ENCODE peak calls at places on chromosomes 7 and 10, in ten cellular contexts. U is adrenal gland, R is brain microvascular endothelial cell, H is fibroblast of the aortic adventitia, S is fibroblast of lung, Z is coronary artery, X is stomach, I is ovary, O is adipocyte, Q is foreskin fibroblast. N is an unnamed sample.

GRCh38 chr10:11760151-11760550 is 18.0 kb downstream of the ECHDC3 start:
- DNase-seq in X (no peak), U (no peak), O (no peak), S (no peak), Q (no peak), H (no peak), Z (no peak), R (no peak), I (no peak), N (no peak)

GRCh38 chr7:29853072-29853471 is 46.8 kb downstream of the WIPF3 start:
- DNase-seq in X (no peak), O (no peak), Z (no peak), I (no peak), Q (no peak), R (no peak), S (no peak), H (no peak), U (no peak), N (no peak)

GRCh38 chr10:74871595-74872382 is 45.4 kb downstream of the KAT6B start:
- DNase-seq in O (no peak), I (no peak), X (no peak), Q (no peak), R (no peak), Z (no peak), U (no peak), H (no peak), S (no peak), N (no peak)

GRCh38 chr7:28065721-28066285 is 114.8 kb downstream of the JAZF1 start:
- DNase-seq in O (peak; percentile 43), I (peak; percentile 32), U (no peak), Q (peak; percentile 67), Z (no peak), H (no peak), X (no peak), R (no peak), S (no peak), N (no peak)

GRCh38 chr10:28570598-28570997 is 37.7 kb downstream of the WAC start:
- DNase-seq in H (no peak), X (no peak), O (no peak), Z (no peak), U (no peak), S (no peak), I (no peak), R (no peak), Q (no peak), N (no peak)

GRCh38 chr10:113921571-113922370 is 67.3 kb downstream of the NHLRC2 start:
- DNase-seq in I (no peak), U (no peak), X (no peak), H (no peak), Q (no peak), O (no peak), Z (no peak), R (no peak), S (peak; percentile 14), N (no peak)

GRCh38 chr10:132575320-132576201 is 38.0 kb downstream of the INPP5A start:
- DNase-seq in S (peak; percentile 93), Z (no peak), O (peak; percentile 80), Q (peak; percentile 82), U (no peak), H (peak; percentile 91), X (peak; percentile 63), I (no peak), R (peak; percentile 86), N (peak; percentile 90)

GRCh38 chr10:94183666-94184264 is 179.0 kb downstream of the NOC3L start:
- DNase-seq in Z (no peak), O (peak; percentile 86), X (no peak), Q (peak; percentile 95), U (no peak), R (peak; percentile 96), S (peak; percentile 94), H (peak; percentile 87), I (no peak), N (no peak)

GRCh38 chr10:127150136-127150535 is 46.3 kb downstream of the INSYN2A start:
- DNase-seq in H (peak; percentile 35), O (peak; percentile 21), Z (no peak), Q (peak; percentile 69), S (peak; percentile 46), R (peak; percentile 47), X (no peak), I (no peak), U (no peak), N (no peak)

GRCh38 chr10:127145173-127145572 is 51.2 kb downstream of the INSYN2A start:
- DNase-seq in U (no peak), O (peak; percentile 48), R (peak; percentile 63), Q (peak; percentile 94), I (no peak), H (peak; percentile 55), X (no peak), Z (no peak), S (peak; percentile 50), N (no peak)

GRCh38 chr10:127149613-127150081 is 46.7 kb downstream of the INSYN2A start:
- DNase-seq in S (peak; percentile 40), Z (no peak), H (peak; percentile 26), O (peak; percentile 27), U (no peak), X (no peak), Q (peak; percentile 62), R (peak; percentile 14), I (no peak), N (no peak)

GRCh38 chr10:127148933-127149220 is 47.5 kb downstream of the INSYN2A start:
- DNase-seq in R (peak; percentile 62), I (no peak), O (peak; percentile 68), S (peak; percentile 83), U (no peak), X (no peak), Q (peak; percentile 89), Z (no peak), H (peak; percentile 79), N (no peak)

DNA sequence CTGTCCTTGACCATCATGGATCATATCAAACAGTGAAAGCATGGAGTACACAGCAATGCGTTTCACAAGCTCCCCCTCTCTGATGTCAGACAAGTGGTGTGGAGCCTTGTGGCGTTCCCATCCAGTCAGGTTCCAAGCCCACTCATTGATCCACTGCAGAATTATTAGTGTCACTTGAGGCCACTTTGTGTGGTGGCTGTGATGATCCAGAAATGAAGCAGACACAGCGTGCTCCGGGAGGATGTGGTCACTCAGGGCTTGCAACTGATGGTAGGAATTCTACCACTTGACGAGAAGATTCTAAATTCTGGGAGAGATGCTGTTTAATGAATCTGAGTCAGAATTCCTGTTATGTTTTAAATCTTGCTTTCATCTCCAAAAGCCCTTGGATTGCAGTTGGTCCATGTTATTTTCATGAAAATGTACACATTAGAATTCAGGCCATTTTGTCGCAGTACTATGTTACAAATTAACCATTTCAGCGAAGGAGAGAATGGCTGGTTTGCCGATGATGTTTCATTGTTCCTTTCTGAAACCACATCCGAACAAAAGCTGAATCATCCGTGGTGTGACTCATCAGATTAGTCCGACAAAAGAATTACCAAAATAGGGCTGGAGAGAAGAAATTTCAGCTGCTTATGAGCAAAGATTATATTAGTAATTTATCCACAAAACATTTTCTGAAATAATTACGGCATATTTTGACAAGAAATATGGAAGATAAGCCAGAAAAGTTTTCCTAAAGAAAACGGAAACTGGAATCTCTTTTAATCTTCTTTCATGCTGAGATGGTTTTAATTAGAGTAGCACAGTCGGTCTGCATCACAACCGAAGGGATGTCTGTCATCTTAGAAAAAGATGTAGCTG is 48.1 kb downstream of the INSYN2A start:
- DNase-seq in Z (no peak), U (no peak), H (peak; percentile 86), X (no peak), O (peak; percentile 85), I (no peak), R (peak; percentile 91), Q (peak; percentile 94), S (peak; percentile 88), N (no peak)
- H3K4me3 ChIP-seq in Z (no peak overlapping the region), U (no peak overlapping the region), H (peak overlapping the region; percentile 0), X (no peak overlapping the region), O (peak overlapping the region; percentile 46), I (no peak overlapping the region), R (peak overlapping the region; percentile 15), Q (peak overlapping the region; percentile 4), S (no peak overlapping the region), N (no peak overlapping the region)

GRCh38 chr10:110701618-110701971 is 57.5 kb downstream of the RBM20 start:
- DNase-seq in U (no peak), Z (no peak), R (no peak), I (no peak), O (no peak), X (no peak), H (no peak), S (no peak), Q (no peak), N (no peak)
- H3K4me3 ChIP-seq in U (no peak overlapping the region), Z (no peak overlapping the region), R (no peak overlapping the region), I (no peak overlapping the region), O (no peak overlapping the region), X (no peak overlapping the region), H (no peak overlapping the region), S (no peak overlapping the region), Q (no peak overlapping the region), N (no peak overlapping the region)

DNA sequence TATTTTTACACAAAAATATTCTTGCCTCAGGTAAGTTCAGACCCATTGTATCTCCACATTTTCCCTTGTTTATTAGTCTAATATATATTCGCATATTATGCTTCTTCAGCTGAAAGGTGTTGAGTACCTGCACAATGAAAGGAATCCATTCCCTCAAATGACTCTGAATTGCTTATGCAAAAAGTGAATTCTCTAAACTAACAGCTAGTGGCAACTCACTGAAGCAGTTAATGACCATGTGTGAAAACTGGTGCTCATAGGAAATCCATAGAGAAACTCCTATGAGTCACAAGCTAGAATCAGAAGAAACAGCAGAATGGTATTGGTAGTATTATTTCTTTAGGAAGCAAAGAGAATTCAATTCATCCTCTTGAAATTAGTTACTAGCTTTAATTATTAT is 33.5 kb upstream of the RNF148 start:
- DNase-seq in I (no peak), S (no peak), Q (no peak), X (no peak), R (no peak), Z (no peak), O (no peak), U (no peak), H (no peak), N (no peak)
- H3K4me3 ChIP-seq in I (no peak overlapping the region), S (no peak overlapping the region), Q (no peak overlapping the region), X (no peak overlapping the region), R (no peak overlapping the region), Z (no peak overlapping the region), O (no peak overlapping the region), U (no peak overlapping the region), H (no peak overlapping the region), N (no peak overlapping the region)

GRCh38 chr10:104318096-104318725 is 20.1 kb downstream of the ITPRIP start:
- DNase-seq in H (no peak), X (no peak), S (no peak), Q (no peak), U (no peak), O (no peak), I (no peak), R (no peak), Z (no peak), N (peak; percentile 60)

GRCh38 chr10:104316321-104317099 is 21.8 kb downstream of the ITPRIP start:
- DNase-seq in S (no peak), U (no peak), I (no peak), R (no peak), X (no peak), O (no peak), H (no peak), Z (no peak), Q (no peak), N (no peak)

GRCh38 chr10:104318810-104319684 is 19.2 kb downstream of the ITPRIP start:
- DNase-seq in S (peak; percentile 96), Q (peak; percentile 53), I (peak; percentile 84), Z (no peak), U (no peak), H (no peak), R (no peak), O (no peak), X (no peak), N (peak; percentile 80)

GRCh38 chr10:104315486-104315921 is 22.8 kb downstream of the ITPRIP start:
- DNase-seq in U (no peak), H (no peak), S (no peak), R (no peak), Q (no peak), I (no peak), O (no peak), Z (no peak), X (no peak), N (no peak)

DNA sequence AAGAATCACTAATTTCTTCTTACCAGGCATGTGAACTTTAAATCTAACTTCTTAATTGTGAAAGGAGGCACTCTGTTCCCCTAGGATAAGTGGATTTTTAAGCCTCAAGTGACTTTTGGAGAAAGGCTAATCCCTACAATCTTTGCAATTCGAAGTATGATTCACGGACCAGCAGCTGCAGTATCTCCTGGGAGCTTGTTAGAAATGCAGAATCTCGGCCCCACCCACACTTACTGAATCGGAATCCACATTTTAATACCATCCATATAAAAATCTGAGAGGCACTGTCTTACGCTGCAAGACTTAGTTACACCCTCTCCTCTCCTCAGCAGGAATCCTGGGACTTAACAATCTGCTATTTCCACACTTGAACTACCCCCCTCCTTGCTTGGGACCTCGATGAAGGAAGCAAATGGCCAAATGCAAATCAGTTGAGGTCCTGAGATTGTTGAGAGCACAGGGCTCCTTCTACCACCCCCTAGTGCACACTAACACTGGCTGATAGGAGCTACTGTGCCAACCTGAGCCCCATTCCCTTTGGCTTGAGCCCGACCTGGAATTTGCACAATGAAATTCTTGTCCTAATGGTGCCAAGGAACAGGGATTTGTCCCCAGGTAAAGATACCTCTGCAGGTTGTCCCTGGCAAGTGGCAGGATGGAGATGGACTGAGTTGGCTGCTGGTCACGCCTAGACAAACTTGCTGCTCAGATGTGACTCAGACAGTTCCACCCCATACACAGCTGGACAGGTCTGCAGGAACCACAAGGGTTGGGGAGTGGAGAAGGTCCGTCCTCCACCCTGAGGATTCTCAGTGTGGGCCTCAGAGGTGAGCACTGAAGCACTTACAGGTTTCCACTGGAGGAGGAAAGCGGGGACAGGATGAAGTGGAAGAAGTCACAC is 20.8 kb downstream of the ITPRIP start:
- DNase-seq in X (no peak), Q (peak; percentile 83), I (peak; percentile 70), U (no peak), Z (no peak), O (peak; percentile 92), S (peak; percentile 87), H (peak; percentile 90), R (peak; percentile 65), N (peak; percentile 64)
- H3K4me3 ChIP-seq in X (no peak overlapping the region), Q (no peak overlapping the region), I (no peak overlapping the region), U (no peak overlapping the region), Z (peak overlapping the region; percentile 10), O (peak overlapping the region; percentile 22), S (no peak overlapping the region), H (peak overlapping the region; percentile 31), R (no peak overlapping the region), N (no peak overlapping the region)